ENCODE peak calls at places on chromosome 12, in eight cellular contexts. N is WTC11; L is activated CD8-positive, alpha-beta memory T cell treated with anti-CD3 and anti-CD28 coated beads, Interleukin-2, amount 10 ng/mL, durations not matched to agents 7 days and 5 days; Q is right lobe of liver; B is activated CD8-positive, alpha-beta T cell treated with anti-CD3 and anti-CD28 coated beads for 36 hours; C is SK-N-SH treated with all-trans-retinoic acid at 6 μM for 48 hours; M is omental fat pad; Z is left lung. E is an unnamed sample.
A peak's percentile ranks its signal among the peaks of the same experiment; 100 is the strongest.

GRCh38 chr12:95756362-95756761 is 34.2 kb downstream of the NTN4 start:
- ATAC-seq in N (no peak), L (no peak), Q (no peak), B (no peak), C (no peak), M (no peak), Z (no peak), E (no peak)

GRCh38 chr12:65362231-65362630 is 83.7 kb downstream of the MSRB3 start:
- ATAC-seq in N (no peak), L (no peak), Q (no peak), B (no peak), C (peak; percentile 79), M (no peak), Z (no peak), E (no peak)

GRCh38 chr12:7092986-7093460 is 778 bp upstream of the C1R start:
- ATAC-seq in N (no peak), L (no peak), Q (no peak), B (peak; percentile 9), C (peak; percentile 7), M (no peak), Z (no peak), E (no peak)

GRCh38 chr12:46492471-46493351 is 120.1 kb upstream of the SLC38A2 start:
- ATAC-seq in N (no peak), L (no peak), Q (peak; percentile 86), B (no peak), C (peak; percentile 59), M (no peak), Z (peak; percentile 83), E (no peak)

GRCh38 chr12:29562167-29562776 is 64.8 kb upstream of the OVCH1 start:
- ATAC-seq in N (peak; percentile 55), L (no peak), Q (peak; percentile 38), B (no peak), C (no peak), M (peak; percentile 89), Z (peak; percentile 84), E (peak; percentile 96)

GRCh38 chr12:67826946-67827719 is 162.1 kb upstream of the IFNG-AS1 start:
- ATAC-seq in N (no peak), L (no peak), Q (no peak), B (no peak), C (peak; percentile 69), M (no peak), Z (no peak), E (peak; percentile 20)

GRCh38 chr12:6352198-6353173 is 10.6 kb upstream of the TNFRSF1A start:
- ATAC-seq in N (no peak), L (no peak), Q (peak; percentile 52), B (no peak), C (peak; percentile 60), M (no peak), Z (peak; percentile 11), E (peak; percentile 25)

GRCh38 chr12:92109613-92110012 is 36.0 kb downstream of the BTG1 start:
- ATAC-seq in N (no peak), L (no peak), Q (no peak), B (peak; percentile 58), C (no peak), M (no peak), Z (no peak), E (no peak)

GRCh38 chr12:68100241-68100640 is 59.3 kb downstream of the IFNG start:
- ATAC-seq in N (no peak), L (no peak), Q (no peak), B (no peak), C (no peak), M (no peak), Z (no peak), E (no peak)

GRCh38 chr12:95557625-95558024 is 6.3 kb upstream of the USP44 start:
- ATAC-seq in N (no peak), L (no peak), Q (no peak), B (no peak), C (no peak), M (no peak), Z (no peak), E (no peak)

GRCh38 chr12:128853321-128854197 is at the start of gene GLT1D1:
- ATAC-seq in N (peak; percentile 26), L (no peak), Q (peak; percentile 71), B (no peak), C (no peak), M (no peak), Z (no peak), E (no peak)

GRCh38 chr12:94372379-94372930 is 87.2 kb downstream of the CEP83 start:
- ATAC-seq in N (no peak), L (peak; percentile 78), Q (no peak), B (peak; percentile 94), C (no peak), M (no peak), Z (no peak), E (no peak)

GRCh38 chr12:24909667-24910066 is 39.2 kb downstream of the BCAT1 start:
- ATAC-seq in N (no peak), L (no peak), Q (peak; percentile 67), B (peak; percentile 39), C (peak; percentile 26), M (peak; percentile 62), Z (peak; percentile 85), E (peak; percentile 77)

GRCh38 chr12:69822205-69822860 is 2.7 kb upstream of the MYRFL start:
- ATAC-seq in N (no peak), L (no peak), Q (no peak), B (no peak), C (peak; percentile 72), M (no peak), Z (no peak), E (no peak)

GRCh38 chr12:89856431-89856830 is 147.8 kb upstream of the ATP2B1 start:
- ATAC-seq in N (no peak), L (peak; percentile 51), Q (peak; percentile 53), B (peak; percentile 93), C (peak; percentile 97), M (no peak), Z (peak; percentile 71), E (no peak)